ENCODE peak calls at places on chromosomes 11 and 22, in six cellular contexts. One of them, this sample, is unnamed.

GRCh38 chr22:24893341-24894070 is 53.0 kb downstream of the LHFPL7 start:
- DNase-seq in AG10803: no peak
- DNase-seq in prostate gland: no peak
- DNase-seq in CD8-positive, alpha-beta T cell: no peak
- DNase-seq in HepG2: no peak
- DNase-seq in AG09319: no peak
- DNase-seq in this sample: no peak

GRCh38 chr22:49972163-49973017 is 11.8 kb downstream of the PIM3 start:
- DNase-seq in HepG2: no peak
- DNase-seq in AG10803: no peak
- DNase-seq in CD8-positive, alpha-beta T cell: no peak
- DNase-seq in AG09319: no peak
- DNase-seq in prostate gland: peak; percentile 13
- DNase-seq in this sample: no peak

GRCh38 chr11:17734986-17735822 is 623 bp downstream of the KCNC1 start:
- DNase-seq in CD8-positive, alpha-beta T cell: no peak
- DNase-seq in AG10803: peak; percentile 58
- DNase-seq in HepG2: peak; percentile 33
- DNase-seq in prostate gland: peak; percentile 40
- DNase-seq in AG09319: peak; percentile 12
- DNase-seq in this sample: peak; percentile 54

GRCh38 chr11:34345991-34346480 is 11.8 kb downstream of the ABTB2 start:
- DNase-seq in AG09319: no peak
- DNase-seq in AG10803: peak; percentile 44
- DNase-seq in CD8-positive, alpha-beta T cell: no peak
- DNase-seq in prostate gland: no peak
- DNase-seq in HepG2: no peak
- DNase-seq in this sample: peak; percentile 69

GRCh38 chr22:23829845-23830372 is 8.9 kb downstream of the DERL3 start:
- DNase-seq in AG10803: peak; percentile 95
- DNase-seq in AG09319: peak; percentile 84
- DNase-seq in HepG2: no peak
- DNase-seq in CD8-positive, alpha-beta T cell: no peak
- DNase-seq in prostate gland: no peak
- DNase-seq in this sample: peak; percentile 94

GRCh38 chr11:95692526-95693270 is 96.9 kb downstream of the FAM76B start:
- DNase-seq in AG09319: peak; percentile 67
- DNase-seq in prostate gland: no peak
- DNase-seq in CD8-positive, alpha-beta T cell: no peak
- DNase-seq in AG10803: peak; percentile 83
- DNase-seq in HepG2: no peak
- DNase-seq in this sample: no peak

GRCh38 chr22:44718418-44718817 is 16.4 kb downstream of the PRR5 start:
- DNase-seq in prostate gland: no peak
- DNase-seq in AG09319: no peak
- DNase-seq in CD8-positive, alpha-beta T cell: no peak
- DNase-seq in AG10803: no peak
- DNase-seq in HepG2: no peak
- DNase-seq in this sample: no peak

GRCh38 chr11:102780491-102780918 is at the start of gene MMP10:
- DNase-seq in prostate gland: no peak
- DNase-seq in HepG2: peak; percentile 21
- DNase-seq in AG10803: peak; percentile 68
- DNase-seq in AG09319: no peak
- DNase-seq in CD8-positive, alpha-beta T cell: no peak
- DNase-seq in this sample: peak; percentile 74

GRCh38 chr11:73389902-73390301 is 13.7 kb downstream of the RELT start:
- DNase-seq in HepG2: no peak
- DNase-seq in AG10803: no peak
- DNase-seq in CD8-positive, alpha-beta T cell: no peak
- DNase-seq in prostate gland: no peak
- DNase-seq in AG09319: no peak
- DNase-seq in this sample: no peak

GRCh38 chr22:27108425-27109114 is 451.2 kb downstream of the MIAT start:
- DNase-seq in AG09319: no peak
- DNase-seq in CD8-positive, alpha-beta T cell: no peak
- DNase-seq in HepG2: no peak
- DNase-seq in AG10803: no peak
- DNase-seq in prostate gland: no peak
- DNase-seq in this sample: no peak

GRCh38 chr22:47600281-47600680 is 837.8 kb downstream of the TBC1D22A start:
- DNase-seq in HepG2: no peak
- DNase-seq in AG09319: no peak
- DNase-seq in CD8-positive, alpha-beta T cell: no peak
- DNase-seq in AG10803: no peak
- DNase-seq in prostate gland: no peak
- DNase-seq in this sample: no peak

GRCh38 chr11:19602406-19602805 is 110.2 kb upstream of the NAV2 start:
- DNase-seq in HepG2: no peak
- DNase-seq in AG09319: no peak
- DNase-seq in prostate gland: no peak
- DNase-seq in AG10803: peak; percentile 10
- DNase-seq in CD8-positive, alpha-beta T cell: no peak
- DNase-seq in this sample: no peak

GRCh38 chr11:67027943-67028542 is 5.1 kb downstream of the SYT12 start:
- DNase-seq in prostate gland: no peak
- DNase-seq in AG10803: no peak
- DNase-seq in AG09319: no peak
- DNase-seq in CD8-positive, alpha-beta T cell: no peak
- DNase-seq in HepG2: no peak
- DNase-seq in this sample: no peak

GRCh38 chr11:34302046-34302921 is 55.5 kb downstream of the ABTB2 start:
- DNase-seq in AG09319: peak; percentile 95
- DNase-seq in prostate gland: no peak
- DNase-seq in AG10803: peak; percentile 98
- DNase-seq in CD8-positive, alpha-beta T cell: no peak
- DNase-seq in HepG2: no peak
- DNase-seq in this sample: peak; percentile 96

GRCh38 chr11:2582436-2582931 is 117.3 kb downstream of the KCNQ1OT1 start:
- DNase-seq in AG10803: no peak
- DNase-seq in prostate gland: no peak
- DNase-seq in HepG2: no peak
- DNase-seq in AG09319: no peak
- DNase-seq in CD8-positive, alpha-beta T cell: no peak
- DNase-seq in this sample: no peak

GRCh38 chr22:43796567-43796966 is 15.5 kb downstream of the EFCAB6 start:
- DNase-seq in AG09319: peak; percentile 52
- DNase-seq in CD8-positive, alpha-beta T cell: no peak
- DNase-seq in prostate gland: no peak
- DNase-seq in HepG2: no peak
- DNase-seq in AG10803: peak; percentile 70
- DNase-seq in this sample: peak; percentile 58

GRCh38 chr11:33406241-33406640 is 149.1 kb downstream of the HIPK3 start:
- DNase-seq in AG10803: no peak
- DNase-seq in prostate gland: no peak
- DNase-seq in AG09319: no peak
- DNase-seq in CD8-positive, alpha-beta T cell: no peak
- DNase-seq in HepG2: no peak
- DNase-seq in this sample: no peak

GRCh38 chr22:23751441-23751996 is 607 bp upstream of the ZNF70 start:
- DNase-seq in HepG2: no peak
- DNase-seq in prostate gland: no peak
- DNase-seq in AG10803: peak; percentile 17
- DNase-seq in AG09319: no peak
- DNase-seq in CD8-positive, alpha-beta T cell: no peak
- DNase-seq in this sample: peak; percentile 17

GRCh38 chr22:30602049-30602448 is 4.9 kb upstream of the TCN2 start:
- DNase-seq in prostate gland: no peak
- DNase-seq in CD8-positive, alpha-beta T cell: no peak
- DNase-seq in AG10803: peak; percentile 29
- DNase-seq in HepG2: peak; percentile 47
- DNase-seq in AG09319: no peak
- DNase-seq in this sample: peak; percentile 31
- TF ChIP-seq CTCF in prostate gland: no peak
- TF ChIP-seq CTCF in CD8-positive, alpha-beta T cell: no peak
- TF ChIP-seq CTCF in AG10803: peak; percentile 43
- TF ChIP-seq CTCF in HepG2: peak; percentile 64
- TF ChIP-seq CTCF in AG09319: peak; percentile 21
- TF ChIP-seq CTCF in this sample: peak; percentile 27

GRCh38 chr11:120512727-120513435 is 1.3 kb downstream of the GRIK4 start:
- DNase-seq in HepG2: no peak
- DNase-seq in AG10803: no peak
- DNase-seq in AG09319: no peak
- DNase-seq in CD8-positive, alpha-beta T cell: no peak
- DNase-seq in prostate gland: no peak
- DNase-seq in this sample: no peak
- TF ChIP-seq CTCF in HepG2: no peak
- TF ChIP-seq CTCF in AG10803: no peak
- TF ChIP-seq CTCF in AG09319: no peak
- TF ChIP-seq CTCF in CD8-positive, alpha-beta T cell: no peak
- TF ChIP-seq CTCF in prostate gland: no peak
- TF ChIP-seq CTCF in this sample: no peak

DNA sequence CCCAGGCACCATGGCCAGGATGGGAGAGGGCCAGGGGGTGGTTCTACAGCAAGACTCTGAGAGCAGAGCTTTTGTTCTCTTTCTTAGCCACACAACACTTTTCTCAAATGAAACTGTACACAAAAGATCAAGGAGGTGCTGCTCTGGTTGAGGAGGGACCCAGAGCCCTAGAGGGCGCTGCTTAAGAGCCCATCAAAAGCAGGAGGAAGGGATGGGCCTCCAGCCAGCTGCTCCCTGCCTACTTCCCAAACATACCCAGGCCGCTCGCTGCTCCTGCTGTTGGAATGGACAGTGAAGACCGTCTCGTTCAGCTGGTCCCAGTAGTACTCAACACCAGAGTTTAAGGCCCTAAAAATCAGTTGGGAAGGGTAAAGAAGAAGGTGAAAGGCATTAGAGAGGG is 18.4 kb upstream of the CHRM4 start:
- DNase-seq in AG10803: no peak
- DNase-seq in prostate gland: no peak
- DNase-seq in HepG2: no peak
- DNase-seq in AG09319: no peak
- DNase-seq in CD8-positive, alpha-beta T cell: no peak
- DNase-seq in this sample: peak; percentile 14
- TF ChIP-seq CTCF in AG10803: no peak
- TF ChIP-seq CTCF in prostate gland: no peak
- TF ChIP-seq CTCF in HepG2: peak; percentile 19
- TF ChIP-seq CTCF in AG09319: no peak
- TF ChIP-seq CTCF in CD8-positive, alpha-beta T cell: no peak
- TF ChIP-seq CTCF in this sample: peak; percentile 29

GRCh38 chr11:65424200-65425104 is 1.9 kb downstream of the NEAT1 start:
- DNase-seq in AG09319: no peak
- DNase-seq in CD8-positive, alpha-beta T cell: peak; percentile 37
- DNase-seq in HepG2: no peak
- DNase-seq in AG10803: peak; percentile 70
- DNase-seq in prostate gland: no peak
- DNase-seq in this sample: peak; percentile 56

GRCh38 chr11:65423516-65424199 is 1.1 kb downstream of the NEAT1 start:
- DNase-seq in AG09319: no peak
- DNase-seq in AG10803: peak; percentile 66
- DNase-seq in prostate gland: no peak
- DNase-seq in CD8-positive, alpha-beta T cell: peak; percentile 37
- DNase-seq in HepG2: no peak
- DNase-seq in this sample: peak; percentile 28

GRCh38 chr11:65425971-65426838 is 3.6 kb downstream of the NEAT1 start:
- DNase-seq in AG10803: peak; percentile 83
- DNase-seq in AG09319: no peak
- DNase-seq in HepG2: no peak
- DNase-seq in CD8-positive, alpha-beta T cell: no peak
- DNase-seq in prostate gland: no peak
- DNase-seq in this sample: peak; percentile 84

GRCh38 chr11:65426839-65427690 is 4.5 kb downstream of the NEAT1 start:
- DNase-seq in AG09319: no peak
- DNase-seq in CD8-positive, alpha-beta T cell: no peak
- DNase-seq in prostate gland: peak; percentile 76
- DNase-seq in HepG2: no peak
- DNase-seq in AG10803: peak; percentile 85
- DNase-seq in this sample: peak; percentile 86

GRCh38 chr11:65425105-65425970 is 2.7 kb downstream of the NEAT1 start:
- DNase-seq in HepG2: no peak
- DNase-seq in AG10803: peak; percentile 82
- DNase-seq in AG09319: no peak
- DNase-seq in prostate gland: no peak
- DNase-seq in CD8-positive, alpha-beta T cell: peak; percentile 72
- DNase-seq in this sample: peak; percentile 76
- TF ChIP-seq CTCF in HepG2: no peak
- TF ChIP-seq CTCF in AG10803: peak; percentile 7
- TF ChIP-seq CTCF in AG09319: no peak
- TF ChIP-seq CTCF in prostate gland: no peak
- TF ChIP-seq CTCF in CD8-positive, alpha-beta T cell: no peak
- TF ChIP-seq CTCF in this sample: no peak

DNA sequence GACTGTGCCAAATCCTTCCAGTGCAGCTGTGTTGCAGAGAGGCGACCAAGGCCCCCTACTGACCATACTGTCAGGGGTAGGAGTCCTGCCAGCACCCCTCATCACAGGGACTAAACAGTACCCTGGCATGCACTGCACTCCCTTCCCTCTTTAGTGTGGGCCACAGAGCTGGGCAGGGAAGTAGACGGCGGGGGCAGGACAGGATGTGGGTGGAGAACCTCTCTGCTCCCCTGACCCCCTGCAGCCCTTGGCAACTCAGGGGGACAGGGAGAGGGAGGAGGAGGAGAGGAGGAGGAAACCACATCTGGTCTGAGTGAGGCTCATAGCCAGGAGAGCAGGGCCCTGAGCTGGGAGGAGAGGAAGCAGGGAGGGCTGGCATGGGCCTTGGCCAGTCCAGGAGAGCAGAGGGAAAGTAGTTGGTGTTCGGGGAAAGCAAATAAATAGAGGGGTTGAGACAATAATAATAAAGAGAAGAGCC is 61.7 kb downstream of the RPUSD4 start:
- DNase-seq in HepG2: no peak
- DNase-seq in CD8-positive, alpha-beta T cell: no peak
- DNase-seq in prostate gland: no peak
- DNase-seq in AG10803: no peak
- DNase-seq in AG09319: no peak
- DNase-seq in this sample: no peak
- TF ChIP-seq CTCF in HepG2: peak; percentile 53
- TF ChIP-seq CTCF in CD8-positive, alpha-beta T cell: no peak
- TF ChIP-seq CTCF in prostate gland: no peak
- TF ChIP-seq CTCF in AG10803: no peak
- TF ChIP-seq CTCF in AG09319: no peak
- TF ChIP-seq CTCF in this sample: no peak

This sample was measured in fibroblast of mammary gland.